ENCODE peak calls at places on chromosomes 5 and 9, in seven cellular contexts. One of them, this sample, is unnamed.

GRCh38 chr5:142872795-142873194 is 102.6 kb downstream of the ARHGAP26 start:
- DNase-seq in CD8-positive, alpha-beta T cell: no peak
- DNase-seq in WERI-Rb-1: no peak
- DNase-seq in adrenal gland: no peak
- DNase-seq in mesendoderm: peak
- DNase-seq in aorta: no peak
- DNase-seq in K562: no peak
- DNase-seq in this sample: no peak

GRCh38 chr5:10502130-10502529 is 60.5 kb downstream of the ROPN1L start:
- DNase-seq in CD8-positive, alpha-beta T cell: no peak
- DNase-seq in WERI-Rb-1: peak
- DNase-seq in adrenal gland: no peak
- DNase-seq in mesendoderm: no peak
- DNase-seq in aorta: peak
- DNase-seq in K562: no peak
- DNase-seq in this sample: no peak

GRCh38 chr9:76365028-76365427 is 29.2 kb downstream of the RFK start:
- DNase-seq in CD8-positive, alpha-beta T cell: no peak
- DNase-seq in WERI-Rb-1: no peak
- DNase-seq in adrenal gland: no peak
- DNase-seq in mesendoderm: peak
- DNase-seq in aorta: no peak
- DNase-seq in K562: no peak
- DNase-seq in this sample: no peak

GRCh38 chr5:83988293-83988685 is 267.6 kb upstream of the HAPLN1 start:
- DNase-seq in CD8-positive, alpha-beta T cell: no peak
- DNase-seq in WERI-Rb-1: no peak
- DNase-seq in adrenal gland: no peak
- DNase-seq in mesendoderm: no peak
- DNase-seq in aorta: no peak
- DNase-seq in K562: no peak
- DNase-seq in this sample: no peak

GRCh38 chr5:55911784-55912653 is 60.9 kb downstream of the IL31RA start:
- DNase-seq in CD8-positive, alpha-beta T cell: no peak
- DNase-seq in WERI-Rb-1: no peak
- DNase-seq in adrenal gland: no peak
- DNase-seq in mesendoderm: no peak
- DNase-seq in aorta: no peak
- DNase-seq in K562: no peak
- DNase-seq in this sample: no peak

GRCh38 chr9:20728493-20729220 is 44.6 kb downstream of the FOCAD start:
- DNase-seq in CD8-positive, alpha-beta T cell: no peak
- DNase-seq in WERI-Rb-1: no peak
- DNase-seq in adrenal gland: peak
- DNase-seq in mesendoderm: no peak
- DNase-seq in aorta: no peak
- DNase-seq in K562: no peak
- DNase-seq in this sample: no peak

GRCh38 chr5:136025900-136026299 is 2.9 kb upstream of the TGFBI start:
- DNase-seq in CD8-positive, alpha-beta T cell: no peak
- DNase-seq in WERI-Rb-1: no peak
- DNase-seq in adrenal gland: no peak
- DNase-seq in mesendoderm: no peak
- DNase-seq in aorta: no peak
- DNase-seq in K562: no peak
- DNase-seq in this sample: no peak

GRCh38 chr5:37774912-37775483 is 64.8 kb downstream of the GDNF start:
- DNase-seq in CD8-positive, alpha-beta T cell: no peak
- DNase-seq in WERI-Rb-1: peak
- DNase-seq in adrenal gland: no peak
- DNase-seq in mesendoderm: peak
- DNase-seq in aorta: no peak
- DNase-seq in K562: peak
- DNase-seq in this sample: no peak

GRCh38 chr5:137751869-137752491 is 2.2 kb downstream of the HNRNPA0 start:
- DNase-seq in CD8-positive, alpha-beta T cell: no peak
- DNase-seq in WERI-Rb-1: peak
- DNase-seq in adrenal gland: peak
- DNase-seq in mesendoderm: peak
- DNase-seq in aorta: no peak
- DNase-seq in K562: peak
- DNase-seq in this sample: no peak

GRCh38 chr5:32004404-32004803 is 169.7 kb downstream of the GOLPH3 start:
- DNase-seq in CD8-positive, alpha-beta T cell: no peak
- DNase-seq in WERI-Rb-1: no peak
- DNase-seq in adrenal gland: no peak
- DNase-seq in mesendoderm: no peak
- DNase-seq in aorta: no peak
- DNase-seq in K562: no peak
- DNase-seq in this sample: no peak

GRCh38 chr5:123035950-123036390 is 555 bp downstream of the PPIC start:
- DNase-seq in CD8-positive, alpha-beta T cell: no peak
- DNase-seq in WERI-Rb-1: peak
- DNase-seq in adrenal gland: peak
- DNase-seq in mesendoderm: peak
- DNase-seq in aorta: peak
- DNase-seq in K562: no peak
- DNase-seq in this sample: no peak

GRCh38 chr9:107425110-107426025 is 64.2 kb downstream of the KLF4 start:
- DNase-seq in CD8-positive, alpha-beta T cell: peak
- DNase-seq in WERI-Rb-1: peak
- DNase-seq in adrenal gland: peak
- DNase-seq in mesendoderm: peak
- DNase-seq in aorta: peak
- DNase-seq in K562: peak
- DNase-seq in this sample: no peak
- H3K4me3 ChIP-seq in CD8-positive, alpha-beta T cell: peak
- H3K4me3 ChIP-seq in WERI-Rb-1: no peak
- H3K4me3 ChIP-seq in adrenal gland: no peak
- H3K4me3 ChIP-seq in mesendoderm: no peak
- H3K4me3 ChIP-seq in aorta: no peak
- H3K4me3 ChIP-seq in K562: no peak
- H3K4me3 ChIP-seq in this sample: no peak

GRCh38 chr5:57035955-57036354 is 84.0 kb upstream of the MIER3 start:
- DNase-seq in CD8-positive, alpha-beta T cell: no peak
- DNase-seq in WERI-Rb-1: no peak
- DNase-seq in adrenal gland: no peak
- DNase-seq in mesendoderm: no peak
- DNase-seq in aorta: no peak
- DNase-seq in K562: no peak
- DNase-seq in this sample: no peak

GRCh38 chr5:57033503-57033902 is 81.6 kb upstream of the MIER3 start:
- DNase-seq in CD8-positive, alpha-beta T cell: no peak
- DNase-seq in WERI-Rb-1: no peak
- DNase-seq in adrenal gland: no peak
- DNase-seq in mesendoderm: no peak
- DNase-seq in aorta: no peak
- DNase-seq in K562: no peak
- DNase-seq in this sample: no peak

GRCh38 chr5:57034517-57034916 is 82.6 kb upstream of the MIER3 start:
- DNase-seq in CD8-positive, alpha-beta T cell: no peak
- DNase-seq in WERI-Rb-1: no peak
- DNase-seq in adrenal gland: no peak
- DNase-seq in mesendoderm: no peak
- DNase-seq in aorta: no peak
- DNase-seq in K562: no peak
- DNase-seq in this sample: no peak

GRCh38 chr5:57033103-57033502 is 81.2 kb upstream of the MIER3 start:
- DNase-seq in CD8-positive, alpha-beta T cell: no peak
- DNase-seq in WERI-Rb-1: no peak
- DNase-seq in adrenal gland: no peak
- DNase-seq in mesendoderm: no peak
- DNase-seq in aorta: no peak
- DNase-seq in K562: no peak
- DNase-seq in this sample: no peak

GRCh38 chr5:57032151-57032551 is 80.2 kb upstream of the MIER3 start:
- DNase-seq in CD8-positive, alpha-beta T cell: no peak
- DNase-seq in WERI-Rb-1: no peak
- DNase-seq in adrenal gland: peak
- DNase-seq in mesendoderm: no peak
- DNase-seq in aorta: no peak
- DNase-seq in K562: no peak
- DNase-seq in this sample: no peak
- H3K4me3 ChIP-seq in CD8-positive, alpha-beta T cell: no peak
- H3K4me3 ChIP-seq in WERI-Rb-1: no peak
- H3K4me3 ChIP-seq in adrenal gland: no peak
- H3K4me3 ChIP-seq in mesendoderm: no peak
- H3K4me3 ChIP-seq in aorta: no peak
- H3K4me3 ChIP-seq in K562: no peak
- H3K4me3 ChIP-seq in this sample: no peak

DNA sequence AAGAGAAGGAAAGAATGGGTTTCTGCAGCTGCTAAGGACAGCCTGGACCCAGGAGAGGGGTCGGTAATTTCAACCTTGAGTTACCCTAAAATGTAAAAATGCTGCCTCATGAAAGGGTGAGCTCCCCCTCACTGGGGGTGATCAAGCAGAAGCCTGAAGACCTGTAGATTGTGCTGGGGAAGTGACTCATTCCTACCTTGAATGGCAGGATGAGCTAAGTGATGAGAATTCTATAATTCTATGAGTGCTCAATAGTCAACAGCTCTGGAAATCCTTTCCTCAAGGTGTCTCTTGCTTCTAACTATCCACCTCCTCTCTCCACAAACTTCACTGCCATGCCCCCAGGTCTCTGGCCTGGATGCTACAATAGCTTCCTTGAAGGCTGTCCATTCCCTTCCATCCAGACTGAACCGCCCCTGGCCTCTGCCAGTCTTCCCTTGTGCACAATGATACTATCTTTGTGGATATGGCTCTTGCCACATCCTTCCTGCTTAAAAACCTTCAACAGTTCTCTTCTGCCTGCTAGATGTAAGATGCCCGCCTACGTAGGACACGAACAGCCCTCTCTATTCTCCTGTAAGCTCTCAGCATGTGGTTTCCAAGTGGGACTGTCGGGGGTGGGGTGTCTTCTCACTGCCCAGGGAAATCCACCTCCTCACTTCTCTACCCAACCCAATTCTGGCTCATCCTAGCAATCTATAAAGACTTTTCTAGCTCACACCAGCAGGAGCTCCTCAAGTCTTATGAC is 50.6 kb downstream of the PTPN3 start:
- DNase-seq in CD8-positive, alpha-beta T cell: no peak
- DNase-seq in WERI-Rb-1: no peak
- DNase-seq in adrenal gland: no peak
- DNase-seq in mesendoderm: no peak
- DNase-seq in aorta: no peak
- DNase-seq in K562: no peak
- DNase-seq in this sample: no peak
- H3K4me3 ChIP-seq in CD8-positive, alpha-beta T cell: no peak
- H3K4me3 ChIP-seq in WERI-Rb-1: no peak
- H3K4me3 ChIP-seq in adrenal gland: no peak
- H3K4me3 ChIP-seq in mesendoderm: no peak
- H3K4me3 ChIP-seq in aorta: no peak
- H3K4me3 ChIP-seq in K562: no peak
- H3K4me3 ChIP-seq in this sample: no peak

DNA sequence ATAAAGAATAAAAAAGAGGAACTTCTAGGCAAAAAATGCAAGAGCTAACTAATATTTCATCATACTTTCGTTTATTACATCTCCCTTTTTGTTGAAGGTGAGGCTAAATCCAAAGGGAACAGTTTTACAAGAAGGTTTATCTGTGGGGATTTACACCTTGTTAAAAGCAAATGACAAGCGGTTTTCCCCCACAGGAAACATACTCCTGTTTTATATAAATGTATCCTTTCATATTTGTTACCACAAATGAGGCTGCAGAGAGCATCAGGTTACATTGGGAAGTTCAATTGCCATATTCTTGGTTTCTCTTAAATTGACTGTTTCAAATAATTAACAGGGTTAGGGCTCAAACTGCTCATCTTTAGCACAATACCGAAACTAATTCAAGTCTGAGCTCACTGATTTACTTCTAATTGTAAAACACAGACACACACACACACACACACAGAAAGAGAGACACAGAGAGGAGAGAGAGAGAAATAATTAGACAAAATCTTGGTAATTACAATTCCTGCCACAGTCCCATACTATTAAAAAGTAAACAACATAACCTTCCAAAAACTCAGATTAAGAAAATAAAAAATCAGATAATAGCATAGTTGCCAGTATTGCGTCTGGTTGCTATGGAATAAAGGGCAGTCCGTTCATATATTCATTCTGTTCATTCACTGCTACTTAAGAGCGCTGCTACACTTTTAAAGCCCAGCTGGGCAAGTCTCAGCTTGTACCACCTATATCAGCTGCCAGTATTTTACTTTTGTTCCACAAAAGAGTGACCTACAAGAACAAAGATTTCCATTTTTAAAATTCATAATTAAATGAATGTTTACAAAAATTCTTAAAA is 17.0 kb downstream of the RFX3 start:
- DNase-seq in CD8-positive, alpha-beta T cell: no peak
- DNase-seq in WERI-Rb-1: peak
- DNase-seq in adrenal gland: no peak
- DNase-seq in mesendoderm: peak
- DNase-seq in aorta: no peak
- DNase-seq in K562: no peak
- DNase-seq in this sample: no peak
- H3K4me3 ChIP-seq in CD8-positive, alpha-beta T cell: no peak
- H3K4me3 ChIP-seq in WERI-Rb-1: peak
- H3K4me3 ChIP-seq in adrenal gland: no peak
- H3K4me3 ChIP-seq in mesendoderm: no peak
- H3K4me3 ChIP-seq in aorta: no peak
- H3K4me3 ChIP-seq in K562: peak
- H3K4me3 ChIP-seq in this sample: no peak

GRCh38 chr9:136882109-136882946 is 4.0 kb upstream of the TRAF2 start:
- DNase-seq in CD8-positive, alpha-beta T cell: peak
- DNase-seq in WERI-Rb-1: no peak
- DNase-seq in adrenal gland: peak
- DNase-seq in mesendoderm: peak
- DNase-seq in aorta: peak
- DNase-seq in K562: peak
- DNase-seq in this sample: no peak
- H3K4me3 ChIP-seq in CD8-positive, alpha-beta T cell: peak
- H3K4me3 ChIP-seq in WERI-Rb-1: no peak
- H3K4me3 ChIP-seq in adrenal gland: no peak
- H3K4me3 ChIP-seq in mesendoderm: no peak
- H3K4me3 ChIP-seq in aorta: no peak
- H3K4me3 ChIP-seq in K562: no peak
- H3K4me3 ChIP-seq in this sample: no peak

This sample was measured in BJ.